ENCODE peak calls at places on chromosomes 2 and 18, in seven cellular contexts. W is heart right ventricle, H is adrenal gland, E is lower lobe of right lung, N is fibroblast of lung, Y is astrocyte, T is psoas muscle. Z is an unnamed sample.
A peak's percentile ranks its signal among the peaks of the same experiment; 100 is the strongest.

GRCh38 chr2:127664065-127664894 is 11.1 kb downstream of the LIMS2 start:
- DNase-seq in E (peak; percentile 59), Y (no peak), W (peak; percentile 53), N (no peak), T (no peak), H (peak; percentile 28), Z (no peak)

GRCh38 chr2:181685150-181685688 is 4.9 kb upstream of the NEUROD1 start:
- DNase-seq in N (peak; percentile 8), E (no peak), Y (no peak), T (no peak), W (no peak), H (no peak), Z (no peak)

GRCh38 chr2:227933891-227934290 is 62.5 kb downstream of the DAW1 start:
- DNase-seq in Y (no peak), W (no peak), E (no peak), N (no peak), H (no peak), T (no peak), Z (no peak)

GRCh38 chr2:180663016-180663471 is 317.4 kb upstream of the UBE2E3 start:
- DNase-seq in H (no peak), W (no peak), E (no peak), T (no peak), Y (no peak), N (no peak), Z (no peak)

GRCh38 chr2:46521215-46521683 is 41.9 kb downstream of the TMEM247 start:
- DNase-seq in H (peak; percentile 78), E (peak; percentile 65), Y (peak; percentile 54), T (peak; percentile 86), N (peak; percentile 62), W (peak; percentile 71), Z (no peak)

GRCh38 chr2:231191896-231192872 is 6.2 kb upstream of the ARMC9 start:
- DNase-seq in Y (peak; percentile 63), N (peak; percentile 74), E (peak; percentile 56), T (peak; percentile 85), H (peak; percentile 89), W (peak; percentile 84), Z (no peak)

GRCh38 chr18:78305789-78306188 is 673.8 kb upstream of the SALL3 start:
- DNase-seq in N (no peak), W (no peak), T (no peak), Y (no peak), E (no peak), H (no peak), Z (no peak)

GRCh38 chr2:37005118-37005868 is 39.0 kb upstream of the STRN start:
- DNase-seq in Y (no peak), N (no peak), W (peak; percentile 21), H (peak; percentile 6), E (no peak), T (no peak), Z (peak; percentile 11)

GRCh38 chr2:17306706-17307105 is 211.5 kb downstream of the RAD51AP2 start:
- DNase-seq in H (no peak), Y (no peak), E (no peak), T (no peak), N (peak; percentile 39), W (no peak), Z (no peak)

GRCh38 chr2:237731663-237732062 is 66.9 kb upstream of the RBM44 start:
- DNase-seq in E (no peak), Y (peak; percentile 80), H (peak; percentile 71), W (no peak), N (peak; percentile 86), T (peak; percentile 62), Z (no peak)

GRCh38 chr2:182504903-182505302 is 78.1 kb upstream of the PDE1A start:
- DNase-seq in E (no peak), Y (peak; percentile 84), H (peak; percentile 74), W (peak; percentile 23), T (no peak), N (peak; percentile 88), Z (no peak)

GRCh38 chr2:234804704-234805103 is 147.1 kb upstream of the SH3BP4 start:
- DNase-seq in E (no peak), H (peak; percentile 43), W (no peak), N (no peak), T (no peak), Y (no peak), Z (no peak)

GRCh38 chr2:202133556-202134245 is 60.6 kb downstream of the KIAA2012 start:
- DNase-seq in E (no peak), W (no peak), T (no peak), Y (no peak), N (no peak), H (no peak), Z (no peak)

GRCh38 chr2:156883828-156884615 is 373.5 kb upstream of the GALNT5 start:
- DNase-seq in N (peak; percentile 38), W (no peak), T (no peak), E (no peak), Y (peak; percentile 28), H (no peak), Z (no peak)

GRCh38 chr2:223007531-223007930 is 44.5 kb upstream of the KCNE4 start:
- DNase-seq in W (no peak), H (no peak), Y (peak; percentile 67), N (peak; percentile 76), E (no peak), T (no peak), Z (no peak)

GRCh38 chr2:133377021-133377481 is 191.2 kb downstream of the NCKAP5 start:
- DNase-seq in T (no peak), E (no peak), Y (peak; percentile 87), H (no peak), N (peak; percentile 90), W (no peak), Z (no peak)

GRCh38 chr2:70785137-70785911 is 5.1 kb downstream of the FIGLA start:
- DNase-seq in Y (peak; percentile 16), N (peak; percentile 31), T (no peak), H (peak; percentile 31), E (no peak), W (no peak), Z (no peak)

GRCh38 chr2:7703523-7704144 is 786.4 kb downstream of the RNF144A start:
- DNase-seq in H (no peak), T (no peak), E (no peak), Y (no peak), N (no peak), W (no peak), Z (no peak)

GRCh38 chr2:100983684-100984310 is 18.3 kb upstream of the RPL31 start:
- DNase-seq in N (peak; percentile 15), W (no peak), T (no peak), Y (no peak), H (peak; percentile 35), E (no peak), Z (no peak)

GRCh38 chr2:148658807-148659722 is 14.5 kb downstream of the EPC2 start:
- DNase-seq in Y (peak; percentile 51), H (no peak), N (peak; percentile 55), E (no peak), W (no peak), T (no peak), Z (no peak)

DNA sequence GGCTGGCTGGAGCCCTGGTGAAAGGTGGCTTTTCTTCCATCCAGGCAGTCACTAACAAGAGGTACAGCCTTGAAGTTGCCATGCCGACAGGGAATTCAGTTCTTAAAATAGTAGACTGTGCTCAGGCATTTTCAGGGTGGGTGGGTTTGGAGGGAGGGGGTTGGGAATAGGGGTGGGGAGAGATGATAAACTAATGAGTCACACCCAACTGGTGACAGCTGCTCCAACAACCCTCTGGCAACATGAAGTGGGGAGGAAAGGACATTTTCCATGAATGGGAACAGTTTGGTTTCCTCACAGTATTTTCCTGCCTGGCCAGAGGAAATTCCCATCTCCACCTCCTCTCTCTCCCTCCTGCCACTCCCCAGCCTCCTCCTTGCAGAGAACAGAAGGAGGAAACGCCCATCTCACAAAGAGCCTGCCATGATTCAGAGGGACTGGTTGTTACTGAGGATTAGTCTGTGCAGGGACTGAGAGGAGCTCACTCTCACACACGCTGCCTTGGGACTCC is 113.0 kb upstream of the SLC1A4 start:
- DNase-seq in E (no peak), T (no peak), Y (peak; percentile 88), N (peak; percentile 90), W (peak; percentile 43), H (peak; percentile 19), Z (no peak)
- H3K27ac ChIP-seq in E (no peak overlapping the region), T (no peak overlapping the region), Y (peak overlapping the region; percentile 13), N (no peak overlapping the region), W (peak overlapping the region; percentile 30), H (no peak overlapping the region), Z (no peak overlapping the region)

GRCh38 chr18:25176516-25177042 is 175.4 kb downstream of the ZNF521 start:
- DNase-seq in W (no peak), E (no peak), T (no peak), Y (no peak), H (no peak), N (no peak), Z (no peak)

GRCh38 chr18:25180974-25181373 is 171.0 kb downstream of the ZNF521 start:
- DNase-seq in E (no peak), Y (no peak), T (no peak), N (no peak), H (no peak), W (no peak), Z (no peak)

GRCh38 chr18:25181993-25182392 is 170.0 kb downstream of the ZNF521 start:
- DNase-seq in Y (no peak), T (no peak), H (no peak), N (no peak), W (no peak), E (no peak), Z (no peak)

GRCh38 chr18:25177631-25178030 is 174.3 kb downstream of the ZNF521 start:
- DNase-seq in H (no peak), T (no peak), Y (no peak), W (no peak), E (no peak), N (no peak), Z (no peak)

DNA sequence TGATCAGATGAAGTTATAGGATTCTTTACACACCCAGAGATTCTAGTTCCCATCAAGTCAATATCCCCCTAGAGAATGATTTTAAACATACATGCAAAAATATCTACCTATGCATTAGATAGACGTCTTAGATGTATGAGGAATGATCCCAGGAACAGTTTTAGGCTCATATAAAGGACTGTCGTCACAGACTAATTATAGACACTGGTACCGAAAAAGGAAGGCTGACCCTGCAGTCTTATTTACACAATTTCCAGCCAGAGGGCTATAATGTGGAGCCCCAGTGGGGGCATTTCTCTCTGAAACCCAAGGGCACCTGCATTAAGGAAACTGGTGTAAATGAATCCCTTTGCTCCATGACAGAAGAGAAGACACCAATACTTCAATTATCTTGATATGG is 170.4 kb downstream of the ZNF521 start:
- DNase-seq in Y (no peak), W (no peak), H (no peak), E (no peak), T (no peak), N (no peak), Z (no peak)
- H3K4me1 ChIP-seq in Y (no peaks in the 10 kb centered on the region), W (peaks cover 31% of the 10 kb centered on the region), H (no peaks in the 10 kb centered on the region), E (no peaks in the 10 kb centered on the region), T (peaks cover 10% of the 10 kb centered on the region), N (no peaks in the 10 kb centered on the region), Z (no peaks in the 10 kb centered on the region)

DNA sequence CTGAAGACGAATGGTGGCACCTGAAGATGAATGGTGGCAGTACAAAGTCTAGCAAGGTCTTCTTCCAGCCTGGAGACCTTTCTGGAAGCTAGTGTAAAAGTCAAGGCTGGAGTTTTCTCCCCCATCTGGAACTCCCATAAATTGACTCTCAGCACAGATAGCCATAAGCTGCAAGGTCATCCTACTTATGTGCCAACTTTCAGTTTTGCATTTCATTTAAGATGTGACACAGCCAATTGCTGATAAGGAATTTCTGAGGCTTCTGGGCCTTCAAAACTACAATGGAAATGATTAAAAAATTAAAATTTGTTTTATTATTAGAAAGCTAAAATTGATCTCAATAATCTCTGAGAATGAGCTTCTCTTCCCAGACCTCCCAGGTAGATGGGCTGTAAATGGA is 10.2 kb downstream of the XDH start:
- DNase-seq in T (no peak), Y (no peak), W (no peak), H (no peak), E (no peak), N (no peak), Z (no peak)
- H3K27ac ChIP-seq in T (no peak overlapping the region), Y (no peak overlapping the region), W (no peak overlapping the region), H (no peak overlapping the region), E (no peak overlapping the region), N (no peak overlapping the region), Z (no peak overlapping the region)

GRCh38 chr18:2976733-2977132 is 36.2 kb downstream of the LPIN2 start:
- DNase-seq in W (no peak), T (no peak), H (no peak), Y (no peak), E (no peak), N (no peak), Z (no peak)
- H3K4me1 ChIP-seq in W (peaks cover 62% of the 10 kb centered on the region), T (peaks cover 8% of the 10 kb centered on the region), H (peaks cover 40% of the 10 kb centered on the region), Y (peaks cover 28% of the 10 kb centered on the region), E (peaks cover 79% of the 10 kb centered on the region), N (peaks cover 21% of the 10 kb centered on the region), Z (peaks cover 84% of the 10 kb centered on the region)

Z was measured in CD8-positive, alpha-beta memory T cell.